ENCODE peak calls at places on chromosomes 5 and 9, in seven cellular contexts. Z is HT1080; C is stimulated activated CD4-positive, alpha-beta T cell treated with anti-CD3 and anti-CD28 coated beads, Interleukin-1b, Interleukin-23, amount 100 ng/mL, for 48 hours; X is effector memory CD4-positive, alpha-beta T cell; U is left ventricle myocardium superior; Q is right cardiac atrium; V is IMR-90. B is an unnamed sample.

GRCh38 chr5:56463944-56464571 is 230.9 kb upstream of the ANKRD55 start:
- DNase-seq in Z (no peak), C (no peak), X (no peak), U (no peak), Q (no peak), V (no peak), B (no peak)

GRCh38 chr5:34914671-34915138 is 599 bp downstream of the RAD1 start:
- DNase-seq in Z (no peak), C (peak), X (peak), U (peak), Q (peak), V (peak), B (no peak)

GRCh38 chr5:178113841-178114324 is 551 bp downstream of the N4BP3 start:
- DNase-seq in Z (no peak), C (no peak), X (no peak), U (no peak), Q (no peak), V (no peak), B (peak)

GRCh38 chr9:16485155-16485554 is 385.3 kb downstream of the BNC2 start:
- DNase-seq in Z (no peak), C (no peak), X (no peak), U (no peak), Q (no peak), V (peak), B (no peak)

GRCh38 chr5:89450149-89450538 is 567.2 kb upstream of the MEF2C start:
- DNase-seq in Z (no peak), C (no peak), X (no peak), U (no peak), Q (no peak), V (no peak), B (no peak)

GRCh38 chr9:36971935-36972488 is 62.1 kb downstream of the PAX5 start:
- DNase-seq in Z (no peak), C (no peak), X (no peak), U (no peak), Q (no peak), V (no peak), B (no peak)

GRCh38 chr9:131837316-131837715 is 97.4 kb upstream of the RAPGEF1 start:
- DNase-seq in Z (no peak), C (no peak), X (no peak), U (peak), Q (peak), V (no peak), B (no peak)

GRCh38 chr9:110183208-110184145 is 24.5 kb downstream of the C9orf152 start:
- DNase-seq in Z (peak), C (peak), X (no peak), U (no peak), Q (peak), V (peak), B (peak)